ENCODE peak calls at places on chromosomes 3 and 15, in four cellular contexts. I is BJ, V is heart right ventricle, M is IMR-90. A is an unnamed sample. For H3K36me3, the result is how much of the 10 kb centered on the place peaks cover.

GRCh38 chr3:138078901-138079344 is 36.5 kb downstream of the DZIP1L start:
- DNase-seq in I (peak), V (no peak), M (peak), A (peak)

GRCh38 chr3:14941871-14942270 is 5.5 kb upstream of the NR2C2 start:
- DNase-seq in M (no peak), I (no peak), V (no peak), A (no peak)

GRCh38 chr3:105354429-105354828 is 12.3 kb upstream of the ALCAM start:
- DNase-seq in M (no peak), V (no peak), I (no peak), A (no peak)

GRCh38 chr3:182618981-182619591 is 174.2 kb upstream of the ATP11B start:
- DNase-seq in V (no peak), I (no peak), M (peak), A (no peak)

GRCh38 chr15:72285927-72286516 is 13.7 kb upstream of the PARP6 start:
- DNase-seq in V (peak), I (no peak), M (peak), A (peak)

GRCh38 chr15:96342143-96342466 is 11.6 kb downstream of the NR2F2 start:
- DNase-seq in I (no peak), M (no peak), V (no peak), A (no peak)

GRCh38 chr3:2244137-2244536 is 145.5 kb downstream of the CNTN4 start:
- DNase-seq in M (no peak), V (no peak), I (no peak), A (no peak)

GRCh38 chr3:63384382-63384781 is 106.3 kb downstream of the SYNPR start:
- DNase-seq in V (no peak), I (no peak), M (no peak), A (no peak)

GRCh38 chr3:38040400-38040799 is 1.4 kb downstream of the DLEC1 start:
- DNase-seq in I (no peak), M (no peak), V (no peak), A (no peak)

GRCh38 chr3:38039899-38040261 is 872 bp downstream of the DLEC1 start:
- DNase-seq in M (peak), I (no peak), V (peak), A (no peak)

GRCh38 chr3:38038447-38038911 is 529 bp upstream of the DLEC1 start:
- DNase-seq in M (no peak), V (no peak), I (no peak), A (no peak)

GRCh38 chr3:38036906-38037305 is 2.1 kb upstream of the DLEC1 start:
- DNase-seq in I (no peak), M (no peak), V (no peak), A (no peak)

GRCh38 chr3:38039101-38039898 is at the start of gene DLEC1:
- DNase-seq in I (no peak), V (peak), M (peak), A (no peak)
- H3K4me3 ChIP-seq in I (peak), V (peak), M (peak), A (no peak)

DNA sequence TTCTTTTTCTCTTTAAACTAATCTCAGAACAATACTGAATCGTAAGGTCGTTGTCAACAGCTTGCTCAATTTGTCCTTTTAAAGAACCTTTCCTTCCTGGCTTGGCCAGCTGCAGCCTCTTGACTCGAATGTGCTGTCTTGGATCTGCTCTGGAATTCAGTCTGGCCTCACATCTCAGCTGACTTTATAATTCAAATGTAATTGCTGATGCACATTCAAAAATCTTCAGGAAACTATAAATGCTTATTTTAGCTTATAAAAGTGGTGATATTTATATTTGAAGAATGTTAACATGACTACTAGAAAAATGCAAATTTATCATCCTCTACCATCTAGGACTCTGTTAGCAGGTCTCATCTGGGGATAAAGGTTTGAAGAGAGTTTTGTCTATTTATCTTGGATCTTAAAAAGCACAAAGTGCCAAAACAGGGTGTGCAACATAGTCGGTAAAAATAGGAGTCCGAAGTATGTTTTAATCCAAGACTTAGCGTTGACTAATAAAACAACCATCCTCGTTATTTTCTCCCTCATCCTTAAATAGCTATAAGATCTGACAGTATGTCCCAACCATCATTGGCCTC is 1035.2 kb downstream of the MCTP2 start:
- DNase-seq in V (no peak), I (peak), M (peak), A (no peak)
- H3K36me3 ChIP-seq in V (under half), I (under half), M (under half), A (under half)

DNA sequence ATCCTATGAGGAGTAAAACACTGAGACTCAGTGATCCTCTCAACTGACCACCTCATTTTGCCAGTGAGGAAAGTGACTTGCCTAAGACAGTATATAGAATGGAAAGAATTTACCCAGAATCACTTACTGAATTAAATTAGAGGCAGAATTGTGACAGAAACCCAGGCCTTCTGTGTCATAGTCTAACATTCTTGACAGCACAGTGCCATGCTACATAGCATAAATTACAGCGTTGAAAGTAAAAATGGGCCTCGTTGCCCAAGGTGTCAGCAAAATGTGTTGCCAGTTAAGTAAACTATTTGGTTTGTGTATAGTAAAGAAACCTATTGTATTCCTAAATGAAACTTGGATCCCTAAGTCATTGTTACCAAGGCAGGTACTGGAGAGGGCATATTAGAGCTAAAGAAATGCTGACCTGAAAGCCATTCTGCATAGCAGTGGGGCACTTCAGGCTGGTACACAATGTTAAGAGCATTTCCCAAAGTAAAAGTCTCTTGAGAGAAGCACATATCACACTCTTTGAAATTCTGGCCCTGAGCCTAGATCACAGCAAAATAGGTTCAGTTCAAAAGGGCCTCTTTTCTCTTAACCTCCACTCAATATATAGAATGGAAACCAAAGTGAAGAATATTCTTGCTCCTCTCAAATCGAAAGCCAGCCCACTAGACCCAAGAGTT is 53.8 kb downstream of the HMG20A start:
- DNase-seq in V (no peak), M (no peak), I (no peak), A (no peak)
- H3K4me3 ChIP-seq in V (no peak), M (no peak), I (no peak), A (no peak)

DNA sequence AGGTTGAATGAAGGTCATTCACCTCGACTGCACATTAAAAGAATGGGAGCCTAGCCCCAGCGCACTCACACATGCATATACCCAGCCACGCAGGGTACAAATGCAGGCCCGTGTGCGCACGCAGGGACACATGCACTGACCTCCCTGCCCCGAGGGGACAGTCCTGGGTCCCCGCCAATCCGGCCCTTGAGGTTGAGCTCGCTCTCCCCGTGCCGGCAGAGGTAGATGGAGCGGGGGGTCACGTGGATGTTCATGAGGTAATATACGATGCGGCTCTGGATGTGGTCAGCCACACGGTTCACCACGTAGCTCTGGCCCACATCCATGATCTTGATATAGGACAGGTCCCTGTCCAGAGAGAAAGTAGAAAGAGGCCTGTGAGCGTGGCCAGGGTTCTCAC is 20.5 kb downstream of the PFKFB4 start:
- DNase-seq in I (no peak), V (no peak), M (no peak), A (no peak)
- H3K36me3 ChIP-seq in I (under half), V (under half), M (under half), A (under half)

DNA sequence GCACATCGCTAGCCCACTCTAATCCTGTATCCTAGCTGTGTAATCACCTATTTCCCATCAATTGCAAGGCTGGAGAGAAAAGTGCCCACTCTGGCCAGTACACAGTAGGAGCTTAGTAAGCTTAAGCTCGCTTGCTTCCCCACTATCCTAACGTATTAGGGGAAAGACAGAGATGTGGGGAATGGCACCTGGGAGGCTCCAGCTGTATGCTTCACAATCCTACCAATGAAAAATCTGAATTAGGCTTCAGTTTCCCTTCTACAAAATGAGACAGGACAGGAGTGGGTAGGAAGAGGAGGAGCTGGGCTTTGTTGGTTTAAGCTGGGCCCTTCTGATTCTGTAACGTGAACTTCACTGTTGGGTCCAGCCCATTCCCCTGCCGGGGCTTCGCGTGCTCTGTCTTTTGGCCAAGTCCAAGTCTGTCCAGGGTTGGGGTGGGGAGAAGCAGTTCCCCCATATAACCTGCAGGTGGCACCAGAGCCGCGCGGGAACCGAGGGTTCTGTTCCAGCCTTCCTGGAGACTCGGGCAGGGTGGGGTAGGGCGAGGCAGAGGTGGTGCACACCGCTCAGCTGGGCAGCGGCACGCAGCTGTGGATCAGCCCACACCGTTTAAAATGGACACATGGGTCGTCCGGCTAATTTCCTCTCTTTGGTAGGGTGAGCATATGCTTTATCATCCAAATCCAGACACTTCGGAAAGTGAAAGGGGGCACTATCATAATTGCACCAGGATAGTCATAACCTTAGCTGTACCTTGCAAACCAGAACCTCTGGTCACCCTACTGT is 118.2 kb downstream of the TBC1D2B start:
- DNase-seq in V (peak), M (peak), I (no peak), A (peak)
- H3K4me3 ChIP-seq in V (no peak), M (no peak), I (peak), A (no peak)

DNA sequence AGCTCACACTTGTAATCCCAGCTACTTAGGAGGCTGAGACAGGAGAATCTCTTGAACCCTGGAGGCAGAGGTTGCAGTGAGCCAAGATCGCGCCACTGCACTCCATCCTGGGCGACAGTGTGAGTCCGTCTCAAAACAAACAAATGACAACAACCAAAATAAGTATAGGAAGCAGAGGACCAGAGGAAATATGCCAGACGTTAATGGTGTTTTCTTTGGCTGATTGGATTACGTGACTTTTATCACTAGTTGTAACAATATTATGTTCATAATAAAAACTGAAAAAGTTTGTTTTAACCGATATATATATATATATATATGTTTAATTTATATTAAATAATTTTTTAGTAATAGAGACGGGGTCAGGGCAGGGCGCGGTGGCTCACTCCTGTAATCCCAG is 21.7 kb downstream of the NUSAP1 start:
- DNase-seq in V (no peak), I (no peak), M (no peak), A (no peak)
- H3K36me3 ChIP-seq in V (under half), I (under half), M (under half), A (half or more)